ENCODE peak calls at places on chromosomes 5 and 9, in seven cellular contexts. O is adrenal gland, X is left ventricle myocardium inferior, M is tibial artery, C is Caco-2, W is HL-60, A is foreskin fibroblast. Z is an unnamed sample.

GRCh38 chr5:91189480-91190332 is 193.4 kb downstream of the ARRDC3 start:
- DNase-seq in A (peak; percentile 80), X (no peak), W (no peak), C (peak; percentile 34), M (no peak), O (peak; percentile 87), Z (peak; percentile 54)

GRCh38 chr9:127567119-127567897 is 44.8 kb upstream of the STXBP1 start:
- DNase-seq in W (no peak), X (peak; percentile 71), A (peak; percentile 62), O (peak; percentile 81), M (peak; percentile 90), C (peak; percentile 65), Z (peak; percentile 62)

GRCh38 chr5:149358294-149358651 is 427 bp downstream of the PCYOX1L start:
- DNase-seq in A (no peak), M (peak; percentile 77), O (peak; percentile 49), X (peak; percentile 42), C (no peak), W (peak; percentile 38), Z (peak; percentile 35)

GRCh38 chr9:74336161-74336560 is 161.0 kb upstream of the RORB start:
- DNase-seq in W (no peak), X (no peak), M (no peak), C (no peak), A (no peak), O (no peak), Z (no peak)

GRCh38 chr5:17114715-17115599 is 102.5 kb upstream of the BASP1 start:
- DNase-seq in X (no peak), O (no peak), A (no peak), C (no peak), M (no peak), W (no peak), Z (no peak)

GRCh38 chr9:88173378-88173999 is 35.2 kb upstream of the SPATA31C2 start:
- DNase-seq in M (peak; percentile 70), O (peak; percentile 24), C (peak; percentile 56), A (peak; percentile 26), W (peak; percentile 49), X (peak; percentile 46), Z (peak; percentile 68)

GRCh38 chr9:24500761-24501160 is 44.9 kb downstream of the IZUMO3 start:
- DNase-seq in O (no peak), A (no peak), W (no peak), X (no peak), M (no peak), C (no peak), Z (no peak)

GRCh38 chr5:74386571-74387334 is 253.8 kb downstream of the ENC1 start:
- DNase-seq in M (no peak), C (no peak), W (no peak), X (no peak), A (no peak), O (no peak), Z (no peak)

GRCh38 chr9:75184471-75184870 is 96.2 kb downstream of the OSTF1 start:
- DNase-seq in X (no peak), O (no peak), A (no peak), M (no peak), W (no peak), C (no peak), Z (no peak)

GRCh38 chr5:83472508-83473343 is 1.2 kb downstream of the VCAN start:
- DNase-seq in W (no peak), O (peak; percentile 55), X (peak; percentile 50), M (peak; percentile 84), C (peak; percentile 34), A (peak; percentile 59), Z (peak; percentile 50)

GRCh38 chr5:130890610-130891009 is 274.4 kb downstream of the HINT1 start:
- DNase-seq in C (no peak), X (no peak), M (no peak), A (no peak), O (no peak), W (no peak), Z (no peak)

GRCh38 chr5:149831492-149831891 is 101.4 kb downstream of the PPARGC1B start:
- DNase-seq in C (no peak), X (no peak), A (no peak), O (no peak), W (no peak), M (no peak), Z (peak; percentile 53)

GRCh38 chr9:90803860-90804593 is 2.4 kb downstream of the SYK start:
- DNase-seq in A (no peak), C (no peak), X (no peak), W (no peak), M (no peak), O (no peak), Z (no peak)

GRCh38 chr5:109701779-109702178 is 12.1 kb downstream of the MAN2A1 start:
- DNase-seq in A (no peak), X (no peak), M (no peak), W (no peak), O (no peak), C (no peak), Z (no peak)

GRCh38 chr9:138051586-138052321 is 174.2 kb downstream of the CACNA1B start:
- DNase-seq in M (peak; percentile 44), C (no peak), X (no peak), W (no peak), O (no peak), A (no peak), Z (no peak)

GRCh38 chr9:69380811-69381210 is 55.8 kb downstream of the ENTREP1 start:
- DNase-seq in O (no peak), A (peak; percentile 9), W (no peak), X (no peak), C (no peak), M (no peak), Z (no peak)

GRCh38 chr5:76689321-76690026 is 26.5 kb upstream of the F2R start:
- DNase-seq in O (no peak), W (no peak), A (peak; percentile 78), X (no peak), M (no peak), C (no peak), Z (no peak)

GRCh38 chr9:129089246-129089645 is 8.3 kb downstream of the DOLPP1 start:
- DNase-seq in M (no peak), O (no peak), C (no peak), X (no peak), A (no peak), W (no peak), Z (no peak)

DNA sequence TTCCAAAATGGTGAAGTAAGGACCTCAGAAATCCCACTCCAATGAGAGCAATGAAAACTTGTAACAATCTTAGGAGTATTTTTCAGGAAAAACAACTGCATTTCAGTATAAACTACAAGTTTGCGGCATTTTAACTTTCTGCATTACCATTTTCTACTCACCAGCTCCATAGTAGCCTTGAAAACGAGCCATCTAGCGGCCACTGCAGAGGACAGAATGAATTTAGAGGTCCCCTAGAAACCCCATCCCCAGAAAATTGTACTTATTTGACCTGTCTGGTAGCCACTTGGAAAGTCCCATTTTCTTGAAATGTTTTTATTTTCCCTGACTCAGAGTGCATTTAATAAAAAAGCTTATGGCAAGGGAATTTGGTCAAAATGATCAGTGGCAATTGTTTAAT is 205.4 kb upstream of the ITGA1 start:
- DNase-seq in O (no peak), W (no peak), A (no peak), M (no peak), X (no peak), C (no peak), Z (no peak)
- TF ChIP-seq CTCF in O (no peak), W (no peak), A (peak; percentile 25), M (no peak), X (no peak), C (peak; percentile 49), Z (no peak)

DNA sequence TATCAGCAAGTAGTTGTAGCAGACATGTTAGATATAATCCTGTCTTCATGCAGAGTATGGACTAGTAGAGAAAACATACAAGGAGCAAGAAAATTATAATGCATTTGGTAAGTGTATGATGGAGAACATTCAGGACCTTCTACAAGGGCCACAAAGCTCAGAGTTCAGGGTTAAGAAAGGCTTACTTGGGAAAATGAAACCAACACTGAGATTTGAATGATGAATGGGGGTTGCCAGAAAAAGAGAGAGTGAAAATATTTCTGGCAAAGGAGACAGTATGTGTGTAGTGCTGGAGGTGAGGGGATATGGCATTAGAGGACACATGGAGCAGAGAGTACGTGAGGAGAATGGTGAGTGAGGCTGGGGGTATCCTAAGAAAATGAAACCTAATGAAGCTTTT is 169.8 kb upstream of the STK32A start:
- DNase-seq in W (no peak), A (no peak), O (no peak), M (no peak), C (no peak), X (no peak), Z (no peak)
- TF ChIP-seq CTCF in W (no peak), A (no peak), O (no peak), M (no peak), C (no peak), X (no peak), Z (no peak)

DNA sequence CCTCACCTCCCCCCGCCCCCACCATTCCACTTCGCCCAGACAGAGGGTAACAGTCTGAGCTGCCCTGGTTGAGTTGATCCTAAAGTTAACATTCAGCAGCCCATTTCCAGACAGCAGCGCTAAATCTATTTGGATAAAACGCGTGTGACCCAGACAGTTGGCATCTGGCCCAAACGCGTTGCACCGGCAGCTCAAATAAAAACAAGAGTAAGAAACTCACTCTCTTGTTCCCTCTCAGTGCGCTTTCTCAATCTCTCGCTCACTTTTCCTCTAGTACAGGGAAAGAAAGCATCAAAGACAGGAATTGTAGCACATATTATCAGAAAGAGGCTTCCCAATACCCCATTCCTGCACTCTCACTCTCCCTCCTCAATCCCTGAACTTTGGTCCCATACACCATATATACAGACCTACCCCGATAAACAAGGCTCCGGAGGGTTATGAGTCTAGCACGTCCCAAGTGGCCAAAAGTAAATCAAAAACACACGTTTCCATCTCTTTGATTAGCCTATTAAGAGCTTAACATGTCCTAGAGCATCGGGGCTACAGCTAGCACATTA is 1.3 kb downstream of the ADAMTS6 start:
- DNase-seq in A (peak; percentile 80), X (peak; percentile 80), O (peak; percentile 76), C (no peak), W (no peak), M (peak; percentile 93), Z (peak; percentile 21)
- TF ChIP-seq CTCF in A (no peak), X (no peak), O (no peak), C (no peak), W (no peak), M (no peak), Z (no peak)

DNA sequence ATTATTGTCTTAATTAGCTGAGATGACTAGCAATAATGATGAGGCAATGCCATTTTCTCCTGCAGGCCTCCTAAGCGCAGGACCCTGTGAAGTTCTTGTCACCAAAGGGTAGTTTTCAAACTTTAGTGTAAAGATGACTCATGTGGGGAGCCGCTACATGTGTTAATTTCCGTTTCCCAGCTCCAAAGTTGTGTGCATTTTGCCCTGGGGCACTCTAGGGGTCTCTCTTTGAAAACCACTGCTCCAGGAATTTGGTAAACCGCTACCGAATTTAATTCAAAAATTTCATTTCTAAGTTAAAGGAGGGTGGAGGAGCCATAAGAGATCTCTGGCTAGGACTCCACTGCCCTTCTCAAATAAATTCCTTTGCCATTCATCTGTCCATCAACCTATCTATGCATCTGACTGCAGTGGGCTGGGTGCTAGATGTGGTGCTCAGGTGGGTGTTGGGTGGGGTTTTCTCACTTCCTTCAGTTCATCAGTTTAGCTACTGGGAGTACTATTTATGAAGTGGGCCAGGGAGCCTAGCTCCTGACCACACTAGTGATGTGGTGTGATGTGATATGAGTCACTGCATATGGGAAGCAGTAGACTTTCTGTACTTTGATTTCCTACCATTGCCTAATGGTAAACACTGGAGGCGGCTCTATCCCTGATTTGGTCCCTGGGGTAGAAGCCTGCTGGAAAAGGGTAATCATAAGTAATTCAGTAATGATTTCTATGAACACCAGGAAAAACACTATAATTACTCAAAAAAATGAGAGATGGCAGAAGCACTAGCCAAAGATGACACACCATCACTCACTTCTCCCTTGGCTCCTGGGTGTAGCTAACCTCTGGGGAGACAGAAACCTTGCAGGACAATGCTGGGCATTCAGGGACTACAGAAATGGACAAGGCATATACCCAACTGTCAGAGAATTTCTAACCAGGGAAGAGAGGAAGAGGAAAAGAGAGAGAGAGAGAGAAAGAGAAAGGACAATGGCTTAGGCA is 4.0 kb upstream of the ZSWIM6 start:
- DNase-seq in O (no peak), X (no peak), W (no peak), C (no peak), M (no peak), A (peak; percentile 85), Z (no peak)
- TF ChIP-seq CTCF in O (no peak), X (no peak), W (no peak), C (no peak), M (no peak), A (no peak), Z (no peak)

Z was measured in Calu3.